ENCODE peak calls at places on chromosomes 7 and 10, in four cellular contexts. E, P, V and N are unnamed samples.

GRCh38 chr7:120190566-120190965 is 82.4 kb upstream of the KCND2 start:
- DNase-seq in P (no peak), V (no peak), E (no peak), N (no peak)

GRCh38 chr10:3273966-3274365 is 101.4 kb upstream of the PITRM1 start:
- DNase-seq in P (no peak), V (no peak), E (peak), N (no peak)

GRCh38 chr7:34544621-34545020 is 113.4 kb upstream of the NPSR1 start:
- DNase-seq in V (no peak), E (no peak), P (no peak), N (no peak)

GRCh38 chr10:73647211-73647874 is 6.1 kb upstream of the MYOZ1 start:
- DNase-seq in P (no peak), V (no peak), E (peak), N (no peak)

GRCh38 chr10:69994262-69994661 is 58.4 kb upstream of the MACROH2A2 start:
- DNase-seq in P (no peak), E (no peak), V (peak), N (peak)

GRCh38 chr10:31103096-31103495 is 71.4 kb upstream of the ZNF438 start:
- DNase-seq in V (no peak), E (no peak), P (no peak), N (no peak)

GRCh38 chr10:106705576-106706526 is 458.7 kb downstream of the SORCS1 start:
- DNase-seq in V (peak), E (peak), P (no peak), N (peak)

GRCh38 chr10:70277396-70278030 is 6.3 kb downstream of the NPFFR1 start:
- DNase-seq in V (no peak), E (peak), P (no peak), N (no peak)

GRCh38 chr10:129046074-129046681 is 420.9 kb upstream of the MGMT start:
- DNase-seq in V (no peak), P (no peak), E (no peak), N (peak)

GRCh38 chr7:155216475-155217272 is 81.0 kb upstream of the INSIG1 start:
- DNase-seq in E (peak), P (no peak), V (peak), N (peak)

GRCh38 chr10:68668972-68669371 is 52.1 kb upstream of the CCAR1 start:
- DNase-seq in P (no peak), E (no peak), V (no peak), N (no peak)

GRCh38 chr10:73808021-73808815 is 3.2 kb downstream of the NDST2 start:
- DNase-seq in V (no peak), P (no peak), E (no peak), N (no peak)

GRCh38 chr7:84735021-84735420 is 451.8 kb downstream of the SEMA3D start:
- DNase-seq in P (no peak), E (no peak), V (no peak), N (peak)

GRCh38 chr7:157682946-157683239 is 346.1 kb downstream of the DNAJB6 start:
- DNase-seq in V (no peak), E (no peak), P (no peak), N (no peak)

GRCh38 chr10:117374506-117375359 is 507 bp downstream of the PDZD8 start:
- DNase-seq in E (peak), V (peak), P (no peak), N (peak)

GRCh38 chr10:66836057-66836456 is 89.8 kb upstream of the LRRTM3 start:
- DNase-seq in P (no peak), V (peak), E (no peak), N (peak)

GRCh38 chr7:31335161-31335888 is 5.2 kb downstream of the NEUROD6 start:
- DNase-seq in V (no peak), E (no peak), P (no peak), N (no peak)

GRCh38 chr7:148153611-148154010 is 437.0 kb upstream of the C7orf33 start:
- DNase-seq in E (no peak), P (no peak), V (no peak), N (no peak)

GRCh38 chr10:52679117-52679516 is 93.5 kb downstream of the MBL2 start:
- DNase-seq in P (no peak), V (no peak), E (no peak), N (no peak)

GRCh38 chr10:10846476-10846875 is 171.2 kb upstream of the CELF2 start:
- DNase-seq in V (no peak), P (no peak), E (no peak), N (no peak)

GRCh38 chr10:6721480-6721879 is 141.4 kb upstream of the PRKCQ start:
- DNase-seq in P (no peak), E (peak), V (peak), N (peak)

GRCh38 chr7:2394566-2395082 is 8.8 kb upstream of the CHST12 start:
- DNase-seq in P (no peak), E (no peak), V (no peak), N (no peak)
- H3K4me3 ChIP-seq in P (no peak), E (no peak), V (no peak), N (no peak)

GRCh38 chr7:1670894-1671875 is 1.1 kb downstream of the ELFN1 start:
- DNase-seq in E (peak), V (no peak), P (no peak), N (no peak)
- TF ChIP-seq CTCF in E (no peak), V (no peak), P (no peak), N (no peak)

GRCh38 chr7:114418117-114418516 is 3.5 kb downstream of the FOXP2 start:
- DNase-seq in E (no peak), P (no peak), V (no peak), N (no peak)
- H3K4me3 ChIP-seq in E (peak), P (peak), V (no peak), N (no peak)

GRCh38 chr7:42618649-42619315 is 293.1 kb downstream of the C7orf25 start:
- DNase-seq in P (no peak), V (no peak), E (no peak), N (no peak)

GRCh38 chr7:42614636-42615035 is 297.2 kb downstream of the C7orf25 start:
- DNase-seq in V (no peak), E (no peak), P (no peak), N (no peak)

GRCh38 chr7:42621543-42622219 is 290.2 kb downstream of the C7orf25 start:
- DNase-seq in V (no peak), P (no peak), E (no peak), N (peak)

GRCh38 chr7:42617071-42617705 is 294.7 kb downstream of the C7orf25 start:
- DNase-seq in P (no peak), V (no peak), E (peak), N (no peak)

GRCh38 chr7:42617781-42618457 is 294.0 kb downstream of the C7orf25 start:
- DNase-seq in V (no peak), E (no peak), P (no peak), N (no peak)
- TF ChIP-seq CTCF in V (no peak), E (no peak), P (no peak), N (no peak)

DNA sequence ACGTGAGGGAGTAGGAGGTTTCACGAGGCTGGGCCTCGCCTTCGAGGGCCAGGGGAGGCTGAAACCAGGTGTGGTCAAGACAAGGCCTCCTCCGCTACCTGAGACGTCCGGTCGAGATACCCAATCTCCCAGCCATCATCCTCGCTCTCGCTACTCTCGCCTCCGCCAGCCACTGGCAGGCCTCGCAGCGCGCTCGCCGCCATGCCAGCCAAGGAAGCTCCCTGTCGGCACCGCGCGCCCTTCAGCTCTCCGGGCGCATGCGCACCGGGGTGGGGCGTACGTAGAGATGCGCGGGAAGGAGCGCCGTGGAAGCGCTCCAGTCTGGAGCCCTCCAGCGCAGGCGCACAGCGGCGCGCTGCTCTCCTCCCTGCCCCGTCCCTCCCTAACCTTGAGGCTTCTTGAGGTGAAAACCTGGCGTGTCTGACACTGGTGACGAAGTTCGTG is at the start of gene ASZ1:
- DNase-seq in P (no peak), V (no peak), E (no peak), N (no peak)
- H3K4me3 ChIP-seq in P (no peak), V (no peak), E (no peak), N (no peak)

GRCh38 chr7:151057989-151058765 is 480 bp upstream of the CDK5 start:
- DNase-seq in E (peak), P (peak), V (peak), N (peak)
- TF ChIP-seq CTCF in E (no peak), P (no peak), V (no peak), N (no peak)

GRCh38 chr7:106281919-106282318 is 2.9 kb downstream of the NAMPT start:
- DNase-seq in E (no peak), V (no peak), P (no peak), N (no peak)
- H3K4me3 ChIP-seq in E (no peak), V (no peak), P (peak), N (peak)